ENCODE peak calls at places on chromosome 22, in seven cellular contexts. One of them, this sample, is unnamed.

GRCh38 chr22:35024364-35024692 is 41.6 kb upstream of the ISX start:
- DNase-seq in fibroblast of lung: no peak
- DNase-seq in CD8-positive, alpha-beta T cell: no peak
- DNase-seq in H1: no peak
- DNase-seq in IMR-90: no peak
- DNase-seq in fibroblast of pulmonary artery: no peak
- DNase-seq in RWPE1: no peak
- DNase-seq in this sample: no peak

GRCh38 chr22:11066458-11067285 is 4461.3 kb upstream of the OR11H1 start:
- DNase-seq in fibroblast of lung: no peak
- DNase-seq in CD8-positive, alpha-beta T cell: no peak
- DNase-seq in H1: no peak
- DNase-seq in IMR-90: no peak
- DNase-seq in fibroblast of pulmonary artery: no peak
- DNase-seq in RWPE1: no peak
- DNase-seq in this sample: peak

GRCh38 chr22:49687786-49688515 is 139.7 kb downstream of the BRD1 start:
- DNase-seq in fibroblast of lung: no peak
- DNase-seq in CD8-positive, alpha-beta T cell: no peak
- DNase-seq in H1: no peak
- DNase-seq in IMR-90: no peak
- DNase-seq in fibroblast of pulmonary artery: no peak
- DNase-seq in RWPE1: no peak
- DNase-seq in this sample: no peak

GRCh38 chr22:37824674-37825641 is 1.8 kb downstream of the GALR3 start:
- DNase-seq in fibroblast of lung: no peak
- DNase-seq in CD8-positive, alpha-beta T cell: no peak
- DNase-seq in H1: peak
- DNase-seq in IMR-90: no peak
- DNase-seq in fibroblast of pulmonary artery: no peak
- DNase-seq in RWPE1: no peak
- DNase-seq in this sample: no peak

GRCh38 chr22:35621446-35621845 is 4.3 kb upstream of the MB start:
- DNase-seq in fibroblast of lung: no peak
- DNase-seq in CD8-positive, alpha-beta T cell: no peak
- DNase-seq in H1: no peak
- DNase-seq in IMR-90: no peak
- DNase-seq in fibroblast of pulmonary artery: no peak
- DNase-seq in RWPE1: no peak
- DNase-seq in this sample: no peak

GRCh38 chr22:36562261-36562835 is 33.4 kb upstream of the EIF3D start:
- DNase-seq in fibroblast of lung: peak
- DNase-seq in CD8-positive, alpha-beta T cell: no peak
- DNase-seq in H1: no peak
- DNase-seq in IMR-90: peak
- DNase-seq in fibroblast of pulmonary artery: peak
- DNase-seq in RWPE1: peak
- DNase-seq in this sample: no peak

GRCh38 chr22:39815882-39816395 is 77.6 kb downstream of the ENTHD1 start:
- DNase-seq in fibroblast of lung: peak
- DNase-seq in CD8-positive, alpha-beta T cell: no peak
- DNase-seq in H1: no peak
- DNase-seq in IMR-90: no peak
- DNase-seq in fibroblast of pulmonary artery: no peak
- DNase-seq in RWPE1: no peak
- DNase-seq in this sample: no peak

GRCh38 chr22:35582861-35583670 is 34.1 kb downstream of the MB start:
- DNase-seq in fibroblast of lung: peak
- DNase-seq in CD8-positive, alpha-beta T cell: peak
- DNase-seq in H1: peak
- DNase-seq in IMR-90: peak
- DNase-seq in fibroblast of pulmonary artery: peak
- DNase-seq in RWPE1: peak
- DNase-seq in this sample: peak

GRCh38 chr22:29617922-29618629 is 14.6 kb downstream of the NF2 start:
- DNase-seq in fibroblast of lung: peak
- DNase-seq in CD8-positive, alpha-beta T cell: no peak
- DNase-seq in H1: no peak
- DNase-seq in IMR-90: peak
- DNase-seq in fibroblast of pulmonary artery: peak
- DNase-seq in RWPE1: peak
- DNase-seq in this sample: no peak

GRCh38 chr22:40410731-40411505 is 40.5 kb downstream of the SGSM3 start:
- DNase-seq in fibroblast of lung: no peak
- DNase-seq in CD8-positive, alpha-beta T cell: no peak
- DNase-seq in H1: no peak
- DNase-seq in IMR-90: no peak
- DNase-seq in fibroblast of pulmonary artery: no peak
- DNase-seq in RWPE1: no peak
- DNase-seq in this sample: no peak

GRCh38 chr22:23268139-23268712 is 87.9 kb downstream of the BCR start:
- DNase-seq in fibroblast of lung: no peak
- DNase-seq in CD8-positive, alpha-beta T cell: no peak
- DNase-seq in H1: no peak
- DNase-seq in IMR-90: no peak
- DNase-seq in fibroblast of pulmonary artery: no peak
- DNase-seq in RWPE1: no peak
- DNase-seq in this sample: no peak

GRCh38 chr22:30705710-30706651 is 11.3 kb downstream of the OSBP2 start:
- DNase-seq in fibroblast of lung: peak
- DNase-seq in CD8-positive, alpha-beta T cell: no peak
- DNase-seq in H1: no peak
- DNase-seq in IMR-90: peak
- DNase-seq in fibroblast of pulmonary artery: no peak
- DNase-seq in RWPE1: no peak
- DNase-seq in this sample: no peak

GRCh38 chr22:25806579-25806978 is 64.6 kb downstream of the MYO18B start:
- DNase-seq in fibroblast of lung: no peak
- DNase-seq in CD8-positive, alpha-beta T cell: no peak
- DNase-seq in H1: no peak
- DNase-seq in IMR-90: no peak
- DNase-seq in fibroblast of pulmonary artery: no peak
- DNase-seq in RWPE1: no peak
- DNase-seq in this sample: no peak

GRCh38 chr22:29216873-29217666 is 11.4 kb downstream of the EMID1 start:
- DNase-seq in fibroblast of lung: no peak
- DNase-seq in CD8-positive, alpha-beta T cell: no peak
- DNase-seq in H1: no peak
- DNase-seq in IMR-90: peak
- DNase-seq in fibroblast of pulmonary artery: peak
- DNase-seq in RWPE1: no peak
- DNase-seq in this sample: no peak

GRCh38 chr22:35555941-35556547 is 15.4 kb downstream of the RASD2 start:
- DNase-seq in fibroblast of lung: no peak
- DNase-seq in CD8-positive, alpha-beta T cell: no peak
- DNase-seq in H1: no peak
- DNase-seq in IMR-90: no peak
- DNase-seq in fibroblast of pulmonary artery: no peak
- DNase-seq in RWPE1: no peak
- DNase-seq in this sample: no peak

GRCh38 chr22:50191041-50191740 is 5.5 kb downstream of the TRABD start:
- DNase-seq in fibroblast of lung: no peak
- DNase-seq in CD8-positive, alpha-beta T cell: peak
- DNase-seq in H1: no peak
- DNase-seq in IMR-90: no peak
- DNase-seq in fibroblast of pulmonary artery: no peak
- DNase-seq in RWPE1: no peak
- DNase-seq in this sample: no peak

GRCh38 chr22:50611341-50612060 is 10.9 kb downstream of the MAPK8IP2 start:
- DNase-seq in fibroblast of lung: no peak
- DNase-seq in CD8-positive, alpha-beta T cell: no peak
- DNase-seq in H1: no peak
- DNase-seq in IMR-90: no peak
- DNase-seq in fibroblast of pulmonary artery: no peak
- DNase-seq in RWPE1: no peak
- DNase-seq in this sample: no peak

GRCh38 chr22:20567993-20568417 is 60.6 kb downstream of the MED15 start:
- DNase-seq in fibroblast of lung: peak
- DNase-seq in CD8-positive, alpha-beta T cell: no peak
- DNase-seq in H1: no peak
- DNase-seq in IMR-90: peak
- DNase-seq in fibroblast of pulmonary artery: peak
- DNase-seq in RWPE1: no peak
- DNase-seq in this sample: no peak

GRCh38 chr22:20491346-20491745 is 4.2 kb downstream of the KLHL22 start:
- DNase-seq in fibroblast of lung: no peak
- DNase-seq in CD8-positive, alpha-beta T cell: no peak
- DNase-seq in H1: no peak
- DNase-seq in IMR-90: no peak
- DNase-seq in fibroblast of pulmonary artery: no peak
- DNase-seq in RWPE1: no peak
- DNase-seq in this sample: no peak

GRCh38 chr22:23278883-23279675 is 98.8 kb downstream of the BCR start:
- DNase-seq in fibroblast of lung: no peak
- DNase-seq in CD8-positive, alpha-beta T cell: peak
- DNase-seq in H1: no peak
- DNase-seq in IMR-90: no peak
- DNase-seq in fibroblast of pulmonary artery: peak
- DNase-seq in RWPE1: peak
- DNase-seq in this sample: no peak

GRCh38 chr22:19059481-19060278 is 62.5 kb downstream of the DGCR2 start:
- DNase-seq in fibroblast of lung: no peak
- DNase-seq in CD8-positive, alpha-beta T cell: no peak
- DNase-seq in H1: no peak
- DNase-seq in IMR-90: no peak
- DNase-seq in fibroblast of pulmonary artery: no peak
- DNase-seq in RWPE1: no peak
- DNase-seq in this sample: no peak

DNA sequence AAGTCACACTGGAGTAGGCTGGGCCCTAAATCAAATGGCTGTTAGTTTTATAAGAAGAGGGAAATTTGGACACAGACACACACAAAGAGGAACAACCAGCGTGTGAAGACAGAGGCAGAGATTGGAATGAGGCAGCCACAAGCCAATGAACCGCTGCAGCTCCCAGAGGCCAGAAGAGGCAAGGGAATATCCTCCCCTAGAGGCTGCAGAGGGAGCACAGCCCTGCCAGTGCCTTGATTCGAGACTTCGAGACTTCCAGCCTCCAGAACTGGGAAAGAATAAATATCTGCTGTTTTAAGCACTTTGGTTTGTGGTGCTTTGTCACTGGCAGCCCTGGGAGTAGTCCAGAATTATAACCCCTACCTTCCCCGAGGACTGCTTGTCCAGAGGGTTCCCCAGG is 484.4 kb downstream of the MN1 start:
- DNase-seq in fibroblast of lung: no peak
- DNase-seq in CD8-positive, alpha-beta T cell: no peak
- DNase-seq in H1: no peak
- DNase-seq in IMR-90: no peak
- DNase-seq in fibroblast of pulmonary artery: peak
- DNase-seq in RWPE1: no peak
- DNase-seq in this sample: no peak
- TF ChIP-seq CTCF in fibroblast of lung: no peak
- TF ChIP-seq CTCF in CD8-positive, alpha-beta T cell: no peak
- TF ChIP-seq CTCF in H1: peak
- TF ChIP-seq CTCF in IMR-90: no peak
- TF ChIP-seq CTCF in fibroblast of pulmonary artery: peak
- TF ChIP-seq CTCF in RWPE1: no peak
- TF ChIP-seq CTCF in this sample: no peak

DNA sequence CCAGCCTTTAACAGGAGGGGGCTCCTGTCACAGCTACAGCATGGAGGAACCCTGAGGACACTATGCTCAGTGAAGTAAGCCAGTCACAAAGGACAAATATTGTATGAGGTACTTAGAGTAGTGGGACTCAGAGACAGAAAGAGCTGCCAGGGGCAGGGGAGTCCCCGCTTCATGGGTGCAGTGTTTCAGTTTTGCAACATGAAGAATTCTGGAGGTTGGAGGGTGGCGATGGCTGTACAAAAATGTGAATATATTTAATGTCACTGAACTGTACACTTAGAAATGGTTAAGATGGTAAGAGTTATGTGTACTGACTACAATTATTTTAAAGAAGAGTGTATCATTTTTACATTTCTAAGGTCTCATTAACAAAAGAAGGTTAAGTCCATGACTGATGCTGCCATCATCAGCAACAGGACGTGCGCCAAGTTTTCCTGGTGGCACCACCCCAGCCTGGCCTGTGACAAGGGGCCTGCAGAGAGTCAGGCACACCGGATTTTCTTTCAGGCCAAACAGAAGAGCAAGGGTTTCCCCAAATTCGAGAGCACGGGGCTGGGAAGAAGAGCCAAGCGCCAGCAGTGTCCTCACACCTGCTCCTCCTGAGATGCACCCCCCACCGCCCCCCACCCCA is 22.1 kb downstream of the YPEL1 start:
- DNase-seq in fibroblast of lung: no peak
- DNase-seq in CD8-positive, alpha-beta T cell: no peak
- DNase-seq in H1: no peak
- DNase-seq in IMR-90: no peak
- DNase-seq in fibroblast of pulmonary artery: no peak
- DNase-seq in RWPE1: no peak
- DNase-seq in this sample: no peak
- TF ChIP-seq CTCF in fibroblast of lung: no peak
- TF ChIP-seq CTCF in CD8-positive, alpha-beta T cell: peak
- TF ChIP-seq CTCF in H1: no peak
- TF ChIP-seq CTCF in IMR-90: no peak
- TF ChIP-seq CTCF in fibroblast of pulmonary artery: no peak
- TF ChIP-seq CTCF in RWPE1: peak
- TF ChIP-seq CTCF in this sample: no peak

DNA sequence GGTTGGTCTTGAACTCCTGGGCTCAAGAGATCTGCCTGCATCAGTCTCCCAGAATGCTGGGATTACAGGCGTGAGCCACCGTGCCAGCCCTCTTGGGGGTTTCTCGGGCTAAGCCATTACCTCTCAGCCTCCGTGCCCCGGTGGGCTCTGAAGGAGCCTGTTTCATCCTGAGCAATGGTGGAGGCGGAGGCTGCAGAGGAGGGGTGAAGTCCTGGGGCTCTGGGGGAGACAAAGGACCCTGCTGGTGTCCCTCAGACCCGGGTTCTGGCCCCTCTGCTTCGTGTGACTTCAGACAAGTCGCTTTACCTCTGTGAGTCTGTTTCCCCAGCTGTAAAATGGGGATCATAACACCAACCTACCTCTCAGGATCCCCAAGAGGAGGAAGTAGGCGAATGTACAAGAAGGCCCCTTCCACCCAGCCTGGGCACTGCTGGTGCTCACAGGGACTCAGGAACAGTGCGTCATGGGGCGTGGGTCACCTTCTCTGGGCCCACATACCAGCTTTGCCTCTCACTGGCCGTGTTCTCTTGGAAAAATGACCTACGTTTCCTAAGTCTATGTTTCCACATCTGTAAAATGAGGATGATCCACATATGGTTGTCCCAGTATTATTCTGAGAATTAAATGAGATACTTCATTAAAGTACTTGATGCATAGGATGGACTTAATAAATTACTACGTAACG is 36.8 kb downstream of the RIBC2 start:
- DNase-seq in fibroblast of lung: no peak
- DNase-seq in CD8-positive, alpha-beta T cell: no peak
- DNase-seq in H1: no peak
- DNase-seq in IMR-90: no peak
- DNase-seq in fibroblast of pulmonary artery: no peak
- DNase-seq in RWPE1: no peak
- DNase-seq in this sample: no peak
- TF ChIP-seq CTCF in fibroblast of lung: no peak
- TF ChIP-seq CTCF in CD8-positive, alpha-beta T cell: no peak
- TF ChIP-seq CTCF in H1: no peak
- TF ChIP-seq CTCF in IMR-90: no peak
- TF ChIP-seq CTCF in fibroblast of pulmonary artery: no peak
- TF ChIP-seq CTCF in RWPE1: no peak
- TF ChIP-seq CTCF in this sample: no peak

DNA sequence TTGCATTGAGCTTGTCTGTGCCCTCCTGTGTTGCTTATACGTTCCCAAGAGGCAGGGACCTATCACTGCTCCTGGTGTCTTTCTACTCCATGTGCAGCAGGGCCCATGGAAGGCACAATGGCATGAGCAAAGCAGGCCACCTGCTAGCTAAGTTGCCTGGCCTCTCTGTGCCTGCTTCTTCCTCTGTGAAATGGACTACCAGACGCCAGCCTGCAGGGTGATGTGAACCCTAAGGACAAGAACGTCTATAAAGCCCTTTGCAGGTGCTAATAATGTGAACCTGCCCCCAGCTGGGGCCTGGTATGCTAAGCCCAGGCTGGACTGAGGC is 4.1 kb downstream of the GUCD1 start:
- DNase-seq in fibroblast of lung: no peak
- DNase-seq in CD8-positive, alpha-beta T cell: no peak
- DNase-seq in H1: no peak
- DNase-seq in IMR-90: no peak
- DNase-seq in fibroblast of pulmonary artery: no peak
- DNase-seq in RWPE1: no peak
- DNase-seq in this sample: no peak
- TF ChIP-seq CTCF in fibroblast of lung: no peak
- TF ChIP-seq CTCF in CD8-positive, alpha-beta T cell: no peak
- TF ChIP-seq CTCF in H1: no peak
- TF ChIP-seq CTCF in IMR-90: no peak
- TF ChIP-seq CTCF in fibroblast of pulmonary artery: no peak
- TF ChIP-seq CTCF in RWPE1: no peak
- TF ChIP-seq CTCF in this sample: no peak

This sample was measured in D721Med.